ENCODE peak calls at places on chromosome 1, in four cellular contexts. V is GM06990, Y is LNCaP clone FGC, E is tibial artery. S is an unnamed sample.

GRCh38 chr1:190169311-190170067 is 308.2 kb downstream of the BRINP3 start:
- DNase-seq in E (no peak), V (no peak), Y (no peak), S (no peak)

GRCh38 chr1:38451541-38451993 is 405.0 kb upstream of the POU3F1 start:
- DNase-seq in Y (no peak), V (no peak), E (no peak), S (no peak)

GRCh38 chr1:203084588-203085527 is 954 bp downstream of the MYOG start:
- DNase-seq in Y (no peak), E (no peak), V (peak; percentile 29), S (no peak)

GRCh38 chr1:27878038-27878437 is 5.7 kb downstream of the THEMIS2 start:
- DNase-seq in V (no peak), Y (no peak), E (no peak), S (no peak)

GRCh38 chr1:116824631-116825399 is 70.6 kb downstream of the CD2 start:
- DNase-seq in V (no peak), Y (no peak), E (no peak), S (no peak)

GRCh38 chr1:204128964-204129896 is 22.6 kb downstream of the ETNK2 start:
- DNase-seq in V (peak; percentile 49), Y (no peak), E (peak; percentile 60), S (no peak)

GRCh38 chr1:100360790-100361232 is 8.5 kb downstream of the CDC14A start:
- DNase-seq in V (no peak), E (peak; percentile 40), Y (peak; percentile 32), S (no peak)

GRCh38 chr1:150807257-150807637 is 813 bp downstream of the CTSK start:
- DNase-seq in E (no peak), V (no peak), Y (no peak), S (no peak)

GRCh38 chr1:14486401-14487110 is 111.9 kb upstream of the KAZN start:
- DNase-seq in V (no peak), E (peak; percentile 45), Y (peak; percentile 59), S (no peak)

GRCh38 chr1:167473761-167474160 is 44.6 kb downstream of the CD247 start:
- DNase-seq in V (no peak), Y (no peak), E (no peak), S (no peak)

GRCh38 chr1:118077331-118078055 is 107.5 kb downstream of the SPAG17 start:
- DNase-seq in E (no peak), Y (no peak), V (no peak), S (no peak)

GRCh38 chr1:1678581-1679380 is 13.8 kb downstream of the SLC35E2B start:
- DNase-seq in V (peak; percentile 86), E (no peak), Y (peak; percentile 35), S (peak; percentile 40)

GRCh38 chr1:206801467-206801866 is 29.2 kb upstream of the IL10 start:
- DNase-seq in E (no peak), V (no peak), Y (no peak), S (no peak)
- TF ChIP-seq CTCF in E (no peak), V (no peak), Y (no peak), S (no peak)

GRCh38 chr1:11738096-11738495 is 2.2 kb downstream of the AGTRAP start:
- DNase-seq in Y (no peak), E (no peak), V (no peak), S (no peak)

GRCh38 chr1:11736746-11737639 is 1.1 kb downstream of the AGTRAP start:
- DNase-seq in V (no peak), E (peak; percentile 67), Y (peak; percentile 99), S (no peak)

GRCh38 chr1:11735531-11735853 is 444 bp upstream of the AGTRAP start:
- DNase-seq in Y (no peak), E (no peak), V (no peak), S (no peak)

GRCh38 chr1:11738783-11739182 is 2.8 kb downstream of the AGTRAP start:
- DNase-seq in Y (no peak), E (no peak), V (no peak), S (no peak)

DNA sequence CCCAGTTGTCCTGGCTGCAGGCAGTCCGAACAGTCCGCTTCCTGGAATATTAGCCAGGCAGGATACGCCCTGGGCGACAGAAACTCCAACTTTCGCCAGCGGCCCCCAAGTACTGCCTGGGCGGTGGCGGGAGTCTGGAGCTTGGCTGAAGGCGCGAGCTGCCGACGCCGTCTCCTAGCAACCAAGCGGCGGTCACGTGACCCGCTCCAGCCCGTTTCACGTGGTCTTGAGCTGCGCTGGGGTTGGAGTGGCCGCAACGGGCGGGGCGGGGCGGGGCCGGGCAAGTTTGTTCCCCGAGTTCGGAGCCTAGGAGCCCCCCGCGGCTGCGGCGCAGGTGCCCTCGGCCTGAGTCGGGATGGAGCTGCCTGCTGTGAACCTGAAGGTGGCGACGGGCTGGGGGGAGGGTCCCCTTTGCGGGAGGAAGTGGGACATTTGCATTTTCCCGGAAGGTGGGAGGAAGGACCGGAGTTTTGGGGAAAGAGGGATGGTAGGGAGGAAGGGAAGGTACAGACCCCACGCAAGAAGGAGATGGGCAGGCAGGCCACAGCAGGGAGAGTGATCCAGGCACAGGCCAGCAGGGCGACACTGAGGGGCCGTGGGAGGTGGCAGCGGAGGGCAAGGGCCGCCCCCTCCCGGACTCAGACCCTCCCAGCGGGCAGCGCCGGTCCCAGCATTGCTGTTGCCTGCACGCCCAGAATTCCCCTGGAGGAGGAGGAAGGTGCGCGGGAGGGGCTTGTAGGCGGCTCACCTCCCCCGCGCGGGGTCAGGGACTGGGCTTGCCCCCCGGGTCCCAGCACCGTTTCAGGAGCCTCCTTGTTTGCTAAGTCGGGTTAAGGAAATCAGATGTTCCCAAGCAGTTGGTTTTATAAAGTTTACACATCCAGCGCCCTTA is at the start of gene AGTRAP:
- DNase-seq in E (peak; percentile 94), Y (peak; percentile 72), V (peak; percentile 89), S (peak; percentile 58)
- TF ChIP-seq CTCF in E (no peak), Y (no peak), V (peak; percentile 12), S (peak; percentile 17)

DNA sequence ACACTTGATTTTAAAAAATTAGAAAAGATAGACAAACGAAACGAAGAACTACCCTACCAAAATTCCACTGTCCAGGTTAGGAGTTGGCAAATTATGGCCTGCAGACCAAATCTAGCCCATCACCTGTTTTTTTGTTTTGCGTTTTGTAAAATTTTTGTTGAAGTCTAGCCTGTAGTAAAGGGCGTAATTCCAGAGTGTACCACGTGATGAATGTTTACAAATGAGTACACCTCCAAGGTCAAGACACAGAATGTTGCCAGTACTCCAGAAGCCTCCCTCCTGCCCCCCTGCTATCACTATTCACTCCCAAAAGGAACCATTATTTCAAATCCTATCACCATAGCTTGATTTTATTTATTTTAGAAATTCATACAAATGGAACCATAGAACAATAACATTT is 17.1 kb upstream of the PODN start:
- DNase-seq in E (no peak), Y (no peak), V (no peak), S (no peak)
- TF ChIP-seq CTCF in E (no peak), Y (no peak), V (no peak), S (no peak)

GRCh38 chr1:32928285-32928684 is 27.1 kb upstream of the TMEM54 start:
- DNase-seq in Y (no peak), E (no peak), V (no peak), S (no peak)

GRCh38 chr1:32924881-32925344 is 23.7 kb upstream of the TMEM54 start:
- DNase-seq in E (no peak), Y (no peak), V (no peak), S (no peak)

GRCh38 chr1:32926562-32926961 is 25.4 kb upstream of the TMEM54 start:
- DNase-seq in V (no peak), E (no peak), Y (no peak), S (no peak)

GRCh38 chr1:32927441-32927840 is 26.3 kb upstream of the TMEM54 start:
- DNase-seq in E (no peak), V (no peak), Y (no peak), S (no peak)

DNA sequence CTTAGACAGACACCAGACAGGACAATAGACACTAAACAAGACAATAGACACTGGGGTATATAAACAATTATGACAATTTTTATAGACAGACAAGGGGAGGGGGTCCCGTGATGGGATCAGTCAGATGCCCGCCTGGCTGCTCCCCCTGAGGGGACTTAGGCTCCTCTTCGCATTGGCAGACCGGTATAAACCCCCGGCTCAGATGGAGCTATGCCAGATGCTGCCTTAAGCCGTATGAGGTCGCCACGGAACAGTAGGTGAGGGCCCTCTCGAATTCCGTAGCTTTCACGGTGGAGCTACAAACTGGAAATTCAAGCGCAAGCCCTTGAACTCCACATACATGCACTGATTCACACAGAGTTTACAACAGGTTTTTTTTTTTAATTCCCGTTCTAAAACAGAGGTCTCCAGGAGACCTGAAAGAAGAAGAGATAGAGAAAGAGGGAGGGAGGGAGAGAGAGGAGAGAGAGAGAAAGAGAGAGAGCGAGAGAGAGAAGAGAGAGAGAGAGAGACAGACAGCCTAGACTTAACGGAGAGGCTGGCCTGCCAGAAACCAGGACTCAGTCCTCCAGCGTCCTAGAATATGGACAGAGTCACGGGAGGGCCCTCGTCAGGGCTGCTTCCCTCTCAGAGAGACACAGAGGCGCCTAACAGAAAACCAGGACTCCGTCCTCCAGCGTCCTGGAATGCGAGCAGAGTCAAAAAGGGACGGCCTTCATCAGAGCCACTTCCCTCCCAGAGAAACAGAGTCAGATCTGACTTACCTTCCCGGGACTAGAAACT is 24.4 kb upstream of the TMEM54 start:
- DNase-seq in V (no peak), Y (no peak), E (no peak), S (no peak)
- TF ChIP-seq CTCF in V (peak; percentile 13), Y (no peak), E (no peak), S (no peak)

GRCh38 chr1:154768456-154769125 is 101.5 kb downstream of the KCNN3 start:
- DNase-seq in V (no peak), E (no peak), Y (no peak), S (no peak)

GRCh38 chr1:154764181-154764580 is 105.9 kb downstream of the KCNN3 start:
- DNase-seq in Y (no peak), V (no peak), E (no peak), S (no peak)

GRCh38 chr1:154764773-154765172 is 105.3 kb downstream of the KCNN3 start:
- DNase-seq in E (no peak), V (no peak), Y (no peak), S (no peak)

GRCh38 chr1:154767315-154768240 is 102.5 kb downstream of the KCNN3 start:
- DNase-seq in Y (no peak), E (no peak), V (no peak), S (no peak)

GRCh38 chr1:154765970-154766369 is 104.1 kb downstream of the KCNN3 start:
- DNase-seq in Y (peak; percentile 21), E (no peak), V (no peak), S (no peak)
- TF ChIP-seq CTCF in Y (peak; percentile 51), E (no peak), V (peak; percentile 39), S (no peak)

GRCh38 chr1:22658385-22659163 is 5.5 kb downstream of the C1QB start:
- DNase-seq in V (no peak), E (no peak), Y (no peak), S (no peak)
- TF ChIP-seq CTCF in V (peak; percentile 33), E (no peak), Y (no peak), S (no peak)

DNA sequence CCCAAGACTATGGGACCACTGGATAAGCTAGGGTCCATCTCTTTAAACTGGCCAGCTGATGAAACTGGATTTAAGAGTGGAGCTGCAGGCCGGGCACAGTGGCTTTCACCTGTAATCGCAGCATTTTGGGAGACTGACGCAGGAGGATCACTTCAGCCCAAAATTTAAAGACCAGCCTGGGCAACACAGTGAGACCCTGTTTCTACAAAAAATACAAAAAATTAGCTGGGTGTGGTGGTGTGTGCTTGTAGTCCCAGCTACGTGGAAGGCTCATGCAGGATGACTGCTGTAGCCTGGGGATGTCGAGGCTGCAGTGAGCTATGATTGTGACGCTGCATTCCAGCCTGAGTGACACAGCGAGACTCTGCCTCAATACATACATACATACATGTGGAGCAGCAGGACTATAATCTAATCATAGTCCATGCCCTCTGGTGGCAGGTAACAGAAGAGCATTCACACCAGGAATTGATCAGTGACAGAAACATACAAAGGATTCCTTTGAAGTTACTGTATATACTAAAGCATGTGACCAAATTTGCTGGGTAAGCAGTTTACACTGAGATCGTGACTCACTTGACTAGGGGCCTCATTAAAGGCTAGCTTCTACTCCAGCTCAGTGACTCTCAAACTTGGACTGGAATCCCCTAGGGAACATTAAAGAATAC is 101.5 kb upstream of the SLFNL1 start:
- DNase-seq in Y (peak; percentile 31), E (no peak), V (no peak), S (no peak)
- TF ChIP-seq CTCF in Y (peak; percentile 60), E (peak; percentile 25), V (peak; percentile 41), S (peak; percentile 56)